ENCODE peak calls at places on chromosomes 11 and 22, in four cellular contexts. Z is coronary artery, K is AG10803, H is HFF-Myc. W is an unnamed sample.

GRCh38 chr11:40271361-40271760 is 1188.1 kb downstream of the LRRC4C start:
- DNase-seq in Z (no peak), K (no peak), H (no peak), W (no peak)

GRCh38 chr11:132994038-132994502 is 538.2 kb downstream of the OPCML start:
- DNase-seq in H (no peak), Z (no peak), K (no peak), W (no peak)

GRCh38 chr11:17197431-17197898 is 10.3 kb downstream of the PIK3C2A start:
- DNase-seq in K (no peak), Z (no peak), H (no peak), W (no peak)

GRCh38 chr22:24181088-24181995 is at the start of gene SUSD2:
- DNase-seq in Z (no peak), H (no peak), K (no peak), W (no peak)

GRCh38 chr22:46815896-46816721 is 53.7 kb downstream of the TBC1D22A start:
- DNase-seq in K (peak; percentile 30), H (no peak), Z (peak; percentile 69), W (no peak)

GRCh38 chr11:70467196-70468085 is 69.1 kb downstream of the CTTN start:
- DNase-seq in Z (no peak), K (peak; percentile 33), H (no peak), W (no peak)

GRCh38 chr11:15737326-15737725 is 619.0 kb downstream of the SOX6 start:
- DNase-seq in K (no peak), H (no peak), Z (no peak), W (no peak)

GRCh38 chr11:93225642-93226041 is 27.9 kb upstream of the SLC36A4 start:
- DNase-seq in Z (no peak), H (no peak), K (peak; percentile 23), W (peak; percentile 6)

GRCh38 chr11:73325036-73325981 is 17.2 kb downstream of the ARHGEF17 start:
- DNase-seq in H (no peak), Z (peak; percentile 86), K (peak; percentile 59), W (no peak)

GRCh38 chr11:102171101-102171500 is 60.9 kb downstream of the YAP1 start:
- DNase-seq in Z (no peak), H (no peak), K (peak; percentile 79), W (peak; percentile 48)

GRCh38 chr11:2375341-2375853 is 1.7 kb upstream of the CD81 start:
- DNase-seq in K (no peak), Z (no peak), H (no peak), W (no peak)

GRCh38 chr11:132405728-132406127 is 1035.3 kb downstream of the NTM start:
- DNase-seq in H (no peak), K (no peak), Z (no peak), W (no peak)

GRCh38 chr11:34345012-34345804 is 12.6 kb downstream of the ABTB2 start:
- DNase-seq in Z (no peak), H (peak; percentile 77), K (peak; percentile 97), W (peak; percentile 52)

GRCh38 chr11:1351278-1351937 is 38.3 kb upstream of the BRSK2 start:
- DNase-seq in K (no peak), Z (no peak), H (no peak), W (no peak)

GRCh38 chr11:61160487-61161189 is 588 bp downstream of the VPS37C start:
- DNase-seq in K (no peak), H (no peak), Z (no peak), W (no peak)

GRCh38 chr11:69444381-69445130 is 36.9 kb upstream of the LINC01488 start:
- DNase-seq in K (peak; percentile 98), Z (peak; percentile 87), H (peak; percentile 31), W (no peak)

GRCh38 chr22:31082606-31083376 is 1.7 kb downstream of the SMTN start:
- DNase-seq in H (no peak), K (peak; percentile 76), Z (peak; percentile 90), W (no peak)

GRCh38 chr22:23401111-23401909 is 178.8 kb downstream of the IGLL1 start:
- DNase-seq in H (peak; percentile 14), K (peak; percentile 70), Z (no peak), W (peak; percentile 63)

GRCh38 chr22:22061085-22062077 is 78.8 kb upstream of the TOP3B start:
- DNase-seq in Z (no peak), K (peak; percentile 67), H (no peak), W (no peak)

GRCh38 chr11:115066111-115066660 is 387.9 kb downstream of the NXPE2 start:
- DNase-seq in H (no peak), Z (no peak), K (no peak), W (no peak)

GRCh38 chr22:22110548-22111266 is 128.1 kb upstream of the TOP3B start:
- DNase-seq in K (peak; percentile 68), H (peak; percentile 12), Z (no peak), W (peak; percentile 27)

GRCh38 chr11:105109855-105110750 is 29.5 kb downstream of the CARD18 start:
- DNase-seq in Z (no peak), K (peak; percentile 78), H (no peak), W (no peak)

GRCh38 chr22:39773976-39774539 is 119.5 kb downstream of the ENTHD1 start:
- DNase-seq in K (no peak), H (no peak), Z (no peak), W (no peak)

GRCh38 chr22:44309137-44309536 is 3.6 kb downstream of the SHISAL1 start:
- DNase-seq in H (peak; percentile 73), Z (no peak), K (peak; percentile 97), W (peak; percentile 93)

GRCh38 chr22:25357056-25357455 is 137.6 kb downstream of the CRYBB2 start:
- DNase-seq in Z (no peak), K (no peak), H (no peak), W (no peak)

GRCh38 chr11:116792869-116793475 is 1.3 kb upstream of the APOA5 start:
- DNase-seq in H (peak; percentile 27), Z (no peak), K (peak; percentile 77), W (no peak)

GRCh38 chr11:125128450-125128849 is 17.0 kb upstream of the TMEM218 start:
- DNase-seq in K (peak; percentile 42), Z (no peak), H (no peak), W (no peak)

GRCh38 chr11:85663781-85664560 is 958 bp downstream of the CREBZF start:
- DNase-seq in K (peak; percentile 61), H (no peak), Z (peak; percentile 88), W (no peak)

GRCh38 chr11:104198576-104198975 is 34.6 kb upstream of the PDGFD start:
- DNase-seq in K (peak; percentile 36), H (no peak), Z (no peak), W (no peak)

DNA sequence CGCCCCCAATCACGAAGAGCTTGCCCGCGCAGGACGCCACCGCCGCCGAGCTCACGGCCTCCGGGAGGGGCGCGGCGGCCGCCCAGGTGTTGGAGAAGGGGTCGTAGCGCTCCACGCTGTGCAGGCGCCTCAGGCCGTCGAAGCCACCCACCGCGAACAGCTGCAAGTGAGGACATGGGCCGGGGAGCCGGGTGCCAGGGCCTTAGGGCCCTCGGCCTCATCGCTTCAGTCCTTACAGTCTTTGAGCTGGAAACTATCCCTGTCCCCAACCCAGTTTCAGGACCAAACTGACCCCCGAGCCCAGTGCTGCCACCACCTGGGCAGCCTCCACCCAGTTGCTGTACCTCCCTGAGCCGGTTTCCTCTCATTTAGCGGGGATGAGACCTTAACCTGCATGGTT is 7.6 kb downstream of the KLHL35 start:
- DNase-seq in K (no peak), Z (no peak), H (no peak), W (no peak)
- TF ChIP-seq CTCF in K (peak; percentile 20), Z (no peak), H (peak; percentile 32), W (peak; percentile 20)

DNA sequence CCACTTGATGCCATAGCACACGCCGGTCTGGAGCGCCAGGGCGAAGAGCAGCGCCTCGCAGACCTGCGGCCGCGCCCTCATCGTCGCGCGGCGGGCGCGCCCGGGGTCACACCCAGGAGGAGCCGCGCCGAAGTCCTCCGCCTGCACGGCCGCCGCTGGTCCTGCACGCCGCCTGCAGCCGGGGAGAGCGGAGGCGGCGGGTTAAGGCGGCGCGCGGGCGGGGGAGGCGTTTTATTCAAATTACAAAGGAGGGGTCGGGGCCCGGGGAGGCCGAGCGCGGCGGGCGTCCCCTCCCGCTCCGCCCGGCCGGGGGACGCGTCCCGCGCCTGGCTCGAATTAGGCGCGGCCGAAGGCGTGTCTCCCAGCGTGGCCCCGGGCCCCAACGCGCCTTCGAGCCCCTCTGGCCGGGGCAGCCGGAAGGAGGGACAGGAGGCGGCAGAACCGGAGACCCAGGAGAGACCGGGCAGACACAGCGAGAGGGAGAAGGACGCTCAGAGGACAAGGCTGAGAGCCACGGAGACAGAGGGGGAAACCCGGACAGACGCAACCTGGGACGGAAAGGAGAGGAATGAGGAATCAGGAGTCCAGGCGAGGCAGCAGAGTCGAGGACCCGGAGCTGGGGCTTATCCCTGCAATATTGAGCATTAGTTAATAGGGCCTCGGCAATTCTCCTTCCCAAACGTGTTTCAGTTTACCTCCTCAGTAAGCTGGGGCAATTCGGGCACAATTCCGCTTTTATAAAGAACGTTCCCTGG is at the start of gene WNT11:
- DNase-seq in H (no peak), Z (no peak), K (no peak), W (no peak)
- H3K4me3 ChIP-seq in H (peak within 1 kb of the TSS; percentile 52), Z (peak within 1 kb of the TSS; percentile 72), K (peak within 1 kb of the TSS; percentile 61), W (peak within 1 kb of the TSS; percentile 42)

GRCh38 chr11:19951558-19952083 is 208.7 kb downstream of the DBX1 start:
- DNase-seq in K (peak; percentile 54), H (no peak), Z (no peak), W (no peak)
- TF ChIP-seq CTCF in K (peak; percentile 65), H (peak; percentile 45), Z (no peak), W (peak; percentile 46)

GRCh38 chr11:46903846-46904245 is 14.5 kb downstream of the LRP4 start:
- DNase-seq in H (no peak), K (no peak), Z (no peak), W (no peak)

GRCh38 chr11:46901156-46901555 is 17.2 kb downstream of the LRP4 start:
- DNase-seq in K (no peak), Z (no peak), H (no peak), W (no peak)

GRCh38 chr11:46905806-46906205 is 12.5 kb downstream of the LRP4 start:
- DNase-seq in H (no peak), K (no peak), Z (no peak), W (peak; percentile 22)

GRCh38 chr11:46900091-46900746 is 18.1 kb downstream of the LRP4 start:
- DNase-seq in H (no peak), K (no peak), Z (no peak), W (no peak)

DNA sequence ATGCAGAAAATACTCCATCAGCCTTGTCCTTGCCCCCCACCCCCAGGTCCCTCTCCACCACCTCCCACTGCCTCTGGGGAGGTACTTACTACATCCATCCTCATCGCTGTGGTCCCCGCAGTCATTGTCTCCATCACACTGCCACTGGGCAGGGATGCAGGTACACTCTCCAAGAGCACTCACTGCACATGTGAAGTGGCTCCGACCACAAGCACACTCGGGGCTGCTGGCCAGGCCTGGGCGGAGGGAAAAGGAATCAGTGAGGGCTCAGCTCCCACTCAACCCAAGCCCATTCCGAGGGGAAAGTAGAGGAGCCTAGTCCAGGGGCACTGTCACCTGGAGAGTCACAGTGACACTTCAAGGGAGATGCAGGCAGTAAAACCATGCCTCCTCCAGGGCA is 15.7 kb downstream of the LRP4 start:
- DNase-seq in K (no peak), Z (no peak), H (no peak), W (no peak)
- H3K4me3 ChIP-seq in K (no peak overlapping the region), Z (no peak overlapping the region), H (no peak overlapping the region), W (no peak overlapping the region)

GRCh38 chr11:79044211-79044610 is 396.6 kb downstream of the TENM4 start:
- DNase-seq in Z (no peak), K (no peak), H (no peak), W (no peak)
- TF ChIP-seq CTCF in Z (no peak), K (no peak), H (no peak), W (no peak)

GRCh38 chr11:130070109-130070828 is 575 bp downstream of the APLP2 start:
- DNase-seq in H (no peak), Z (peak; percentile 75), K (no peak), W (no peak)
- H3K4me3 ChIP-seq in H (peak overlapping the region; percentile 61), Z (peak overlapping the region; percentile 95), K (peak overlapping the region; percentile 79), W (peak overlapping the region; percentile 69)

W was measured in astrocyte of the cerebellum.